ENCODE peak calls at places on chromosomes 12 and 14, in nine cellular contexts. V, N, X, G, E, F, H, Q and K are unnamed samples.

GRCh38 chr12:51910168-51910567 is 2.9 kb downstream of the ACVRL1 start:
- DNase-seq in X (no peak), Q (no peak), V (no peak), N (no peak), E (peak), F (peak), G (no peak), H (no peak), K (no peak)

GRCh38 chr12:63862187-63863107 is 17.9 kb downstream of the SRGAP1 start:
- DNase-seq in E (no peak), F (no peak), G (peak), V (no peak), Q (no peak), N (no peak), X (no peak), H (peak), K (no peak)

GRCh38 chr12:3972576-3972975 is 99.4 kb upstream of the PARP11 start:
- DNase-seq in N (no peak), G (no peak), F (no peak), H (no peak), V (no peak), Q (peak), E (no peak), X (no peak), K (no peak)

GRCh38 chr12:1838223-1838993 is 18.0 kb downstream of the LRTM2 start:
- DNase-seq in X (no peak), E (peak), Q (no peak), V (no peak), H (peak), F (peak), N (no peak), G (no peak), K (peak)

GRCh38 chr14:102317564-102318248 is 1.8 kb upstream of the ZNF839 start:
- DNase-seq in F (peak), X (peak), Q (no peak), H (no peak), N (no peak), G (no peak), V (no peak), E (no peak), K (peak)

GRCh38 chr12:105574056-105574715 is 243.7 kb downstream of the C12orf75 start:
- DNase-seq in H (peak), N (no peak), Q (no peak), G (no peak), V (no peak), X (no peak), F (no peak), E (no peak), K (no peak)

GRCh38 chr14:84493779-84494178 is 1036.2 kb upstream of the FLRT2 start:
- DNase-seq in N (no peak), H (peak), Q (no peak), F (no peak), V (no peak), E (no peak), G (no peak), X (no peak), K (no peak)

GRCh38 chr12:6465467-6466183 is 4.9 kb downstream of the VAMP1 start:
- DNase-seq in Q (peak), G (no peak), F (no peak), E (no peak), N (peak), X (peak), V (peak), H (peak), K (no peak)

GRCh38 chr14:34098045-34098984 is 147.4 kb upstream of the EGLN3 start:
- DNase-seq in G (no peak), H (peak), N (no peak), F (no peak), Q (peak), X (no peak), V (no peak), E (no peak), K (no peak)

GRCh38 chr12:29039013-29039412 is 110.1 kb upstream of the FAR2 start:
- DNase-seq in E (no peak), G (no peak), N (no peak), F (no peak), V (no peak), Q (no peak), H (peak), X (no peak), K (no peak)

GRCh38 chr12:111482464-111482863 is 76.7 kb downstream of the SH2B3 start:
- DNase-seq in E (no peak), H (no peak), F (no peak), X (no peak), G (no peak), V (no peak), Q (no peak), N (no peak), K (no peak)

GRCh38 chr12:39427360-39427808 is 15.5 kb downstream of the KIF21A start:
- DNase-seq in F (no peak), N (no peak), Q (no peak), X (no peak), E (no peak), V (no peak), H (peak), G (no peak), K (no peak)

GRCh38 chr12:132225214-132225613 is 81.0 kb downstream of the NOC4L start:
- DNase-seq in V (no peak), H (no peak), X (no peak), N (no peak), E (no peak), Q (no peak), F (no peak), G (no peak), K (no peak)

GRCh38 chr12:131831635-131832041 is 3.4 kb downstream of the MMP17 start:
- DNase-seq in H (peak), G (no peak), F (no peak), Q (no peak), E (no peak), V (no peak), X (peak), N (no peak), K (no peak)

GRCh38 chr14:74500417-74501134 is 7.0 kb downstream of the ISCA2 start:
- DNase-seq in Q (no peak), V (no peak), H (no peak), E (no peak), F (peak), G (no peak), X (no peak), N (no peak), K (no peak)

GRCh38 chr12:108543642-108544041 is 17.3 kb downstream of the SART3 start:
- DNase-seq in N (no peak), X (no peak), V (no peak), H (no peak), G (no peak), E (no peak), F (no peak), Q (no peak), K (no peak)

GRCh38 chr12:3243376-3244084 is 166.4 kb downstream of the TSPAN9 start:
- DNase-seq in N (no peak), E (no peak), G (no peak), Q (no peak), V (no peak), X (peak), H (no peak), F (no peak), K (no peak)

GRCh38 chr14:49306152-49306751 is 279.9 kb downstream of the RPS29 start:
- DNase-seq in E (no peak), Q (no peak), H (peak), X (no peak), N (no peak), V (no peak), G (no peak), F (no peak), K (no peak)

GRCh38 chr12:88562846-88563582 is 17.3 kb downstream of the KITLG start:
- DNase-seq in H (peak), G (no peak), Q (no peak), N (no peak), F (no peak), X (no peak), E (no peak), V (no peak), K (no peak)

GRCh38 chr14:52703225-52703624 is 3.8 kb upstream of the PSMC6 start:
- DNase-seq in H (peak), G (no peak), V (no peak), Q (no peak), X (no peak), F (no peak), E (no peak), N (no peak), K (no peak)

GRCh38 chr12:110661337-110661972 is 27.5 kb downstream of the HVCN1 start:
- DNase-seq in G (no peak), N (peak), V (no peak), F (no peak), H (no peak), X (no peak), E (peak), Q (no peak), K (no peak)

GRCh38 chr12:91441236-91441635 is 258.6 kb upstream of the DCN start:
- DNase-seq in E (no peak), V (no peak), F (no peak), Q (no peak), G (no peak), X (no peak), H (no peak), N (no peak), K (no peak)

GRCh38 chr12:19576421-19576925 is 137.2 kb downstream of the AEBP2 start:
- DNase-seq in F (no peak), N (no peak), E (no peak), G (no peak), H (no peak), Q (no peak), V (no peak), X (no peak), K (no peak)

GRCh38 chr12:130290114-130290513 is 47.6 kb upstream of the PIWIL1 start:
- DNase-seq in G (no peak), Q (no peak), H (no peak), F (no peak), E (no peak), N (no peak), V (no peak), X (no peak), K (no peak)

GRCh38 chr12:104928036-104928770 is 29.9 kb downstream of the SLC41A2 start:
- DNase-seq in H (no peak), G (no peak), E (no peak), X (no peak), F (no peak), Q (no peak), V (no peak), N (no peak), K (no peak)

GRCh38 chr12:124115976-124116690 is 143.1 kb downstream of the ZNF664 start:
- DNase-seq in V (no peak), N (no peak), Q (no peak), F (no peak), H (no peak), E (no peak), G (no peak), X (no peak), K (no peak)

GRCh38 chr12:120961604-120962486 is 16.5 kb upstream of the HNF1A start:
- DNase-seq in F (no peak), X (no peak), Q (no peak), V (no peak), G (peak), H (no peak), E (no peak), N (no peak), K (no peak)

GRCh38 chr14:103886304-103887169 is 39.2 kb upstream of the PPP1R13B start:
- DNase-seq in N (no peak), G (no peak), Q (no peak), H (no peak), F (no peak), E (no peak), V (no peak), X (no peak), K (no peak)

GRCh38 chr12:1595026-1595561 is 713 bp upstream of the FBXL14 start:
- DNase-seq in E (no peak), X (no peak), H (no peak), G (no peak), Q (no peak), V (no peak), N (no peak), F (no peak), K (peak)

GRCh38 chr12:92105110-92105509 is 40.5 kb downstream of the BTG1 start:
- DNase-seq in G (no peak), H (no peak), N (no peak), Q (no peak), E (no peak), V (no peak), X (no peak), F (no peak), K (no peak)

GRCh38 chr12:129351481-129351880 is 498.2 kb downstream of the GLT1D1 start:
- DNase-seq in E (no peak), G (no peak), N (no peak), X (no peak), F (no peak), H (peak), V (no peak), Q (no peak), K (no peak)

GRCh38 chr12:76074701-76075336 is 9.7 kb downstream of the NAP1L1 start:
- DNase-seq in E (no peak), X (no peak), G (no peak), N (no peak), V (no peak), F (no peak), Q (no peak), H (no peak), K (no peak)

GRCh38 chr12:108117163-108117849 is 11.8 kb upstream of the WSCD2 start:
- DNase-seq in H (no peak), Q (no peak), F (no peak), X (peak), E (no peak), G (no peak), V (no peak), N (no peak), K (no peak)

GRCh38 chr12:51531284-51531981 is 59.6 kb upstream of the SCN8A start:
- DNase-seq in N (no peak), X (no peak), E (no peak), F (no peak), H (no peak), G (no peak), Q (no peak), V (no peak), K (no peak)

GRCh38 chr12:131104464-131105350 is 151.0 kb downstream of the ADGRD1 start:
- DNase-seq in X (peak), E (peak), V (peak), N (peak), G (peak), Q (peak), F (peak), H (peak), K (peak)

GRCh38 chr12:111166779-111167540 is 201.9 kb downstream of the PHETA1 start:
- DNase-seq in Q (no peak), X (no peak), G (peak), V (no peak), N (no peak), F (no peak), E (no peak), H (no peak), K (no peak)

GRCh38 chr12:87163122-87163521 is 866.1 kb downstream of the C12orf50 start:
- DNase-seq in H (no peak), Q (no peak), F (no peak), N (no peak), X (no peak), G (no peak), V (no peak), E (no peak), K (no peak)

GRCh38 chr14:101115652-101116051 is 212.1 kb upstream of the RTL1 start:
- DNase-seq in G (no peak), X (no peak), V (no peak), E (no peak), N (no peak), H (no peak), Q (peak), F (no peak), K (no peak)

GRCh38 chr12:44550377-44550776 is 325.7 kb downstream of the NELL2 start:
- DNase-seq in E (no peak), N (no peak), V (no peak), H (no peak), F (no peak), Q (no peak), G (no peak), X (no peak), K (no peak)
- H3K27ac ChIP-seq in E (no peak), N (no peak), V (no peak), H (no peak), F (no peak), Q (no peak), G (no peak), X (no peak), K (no peak)

DNA sequence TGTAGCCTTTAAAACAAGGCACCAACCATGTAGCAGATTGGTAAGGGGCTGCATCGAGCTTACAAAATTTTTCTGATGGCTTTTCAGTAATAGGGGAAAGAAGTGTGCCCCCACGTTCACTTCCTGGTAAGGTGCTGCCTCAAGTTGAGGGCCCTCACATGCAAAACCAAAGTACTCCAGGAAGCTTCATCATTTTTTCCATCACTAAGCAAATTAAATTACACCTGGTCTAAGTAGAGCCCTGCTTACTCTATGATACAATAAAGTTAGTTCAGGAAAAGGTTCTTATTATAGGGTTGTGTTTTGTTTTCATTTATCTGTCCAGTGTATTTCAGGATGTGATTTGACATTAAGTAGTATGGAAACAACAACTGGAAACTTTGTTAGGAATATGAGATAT is 15.0 kb upstream of the AKAP5 start:
- DNase-seq in E (no peak), F (no peak), H (no peak), V (no peak), G (no peak), N (no peak), X (no peak), Q (no peak), K (no peak)
- H3K27ac ChIP-seq in E (no peak), F (no peak), H (no peak), V (no peak), G (no peak), N (no peak), X (no peak), Q (no peak), K (no peak)

GRCh38 chr14:99966436-99966835 is 98.8 kb upstream of the EVL start:
- DNase-seq in H (no peak), G (no peak), V (no peak), Q (no peak), F (peak), E (no peak), X (no peak), N (no peak), K (no peak)

GRCh38 chr14:99966030-99966429 is 99.2 kb upstream of the EVL start:
- DNase-seq in V (no peak), G (no peak), H (no peak), E (no peak), X (no peak), N (no peak), F (no peak), Q (no peak), K (no peak)

GRCh38 chr14:99964979-99965378 is 100.2 kb upstream of the EVL start:
- DNase-seq in V (no peak), Q (no peak), H (no peak), N (no peak), G (peak), E (no peak), F (no peak), X (no peak), K (no peak)

GRCh38 chr14:99968156-99968920 is 96.9 kb upstream of the EVL start:
- DNase-seq in E (no peak), G (no peak), F (no peak), N (no peak), Q (no peak), X (no peak), V (no peak), H (peak), K (no peak)

GRCh38 chr14:99966912-99967311 is 98.3 kb upstream of the EVL start:
- DNase-seq in X (no peak), G (no peak), V (no peak), Q (no peak), N (no peak), F (peak), H (no peak), E (no peak), K (no peak)
- H3K27ac ChIP-seq in X (no peak), G (peak), V (no peak), Q (no peak), N (no peak), F (no peak), H (no peak), E (no peak), K (no peak)

GRCh38 chr14:23392613-23393012 is 15.5 kb downstream of the MYH6 start:
- DNase-seq in N (no peak), V (no peak), E (no peak), Q (no peak), F (no peak), H (no peak), X (no peak), G (no peak), K (no peak)
- H3K27ac ChIP-seq in N (no peak), V (no peak), E (no peak), Q (no peak), F (no peak), H (no peak), X (no peak), G (no peak), K (no peak)

DNA sequence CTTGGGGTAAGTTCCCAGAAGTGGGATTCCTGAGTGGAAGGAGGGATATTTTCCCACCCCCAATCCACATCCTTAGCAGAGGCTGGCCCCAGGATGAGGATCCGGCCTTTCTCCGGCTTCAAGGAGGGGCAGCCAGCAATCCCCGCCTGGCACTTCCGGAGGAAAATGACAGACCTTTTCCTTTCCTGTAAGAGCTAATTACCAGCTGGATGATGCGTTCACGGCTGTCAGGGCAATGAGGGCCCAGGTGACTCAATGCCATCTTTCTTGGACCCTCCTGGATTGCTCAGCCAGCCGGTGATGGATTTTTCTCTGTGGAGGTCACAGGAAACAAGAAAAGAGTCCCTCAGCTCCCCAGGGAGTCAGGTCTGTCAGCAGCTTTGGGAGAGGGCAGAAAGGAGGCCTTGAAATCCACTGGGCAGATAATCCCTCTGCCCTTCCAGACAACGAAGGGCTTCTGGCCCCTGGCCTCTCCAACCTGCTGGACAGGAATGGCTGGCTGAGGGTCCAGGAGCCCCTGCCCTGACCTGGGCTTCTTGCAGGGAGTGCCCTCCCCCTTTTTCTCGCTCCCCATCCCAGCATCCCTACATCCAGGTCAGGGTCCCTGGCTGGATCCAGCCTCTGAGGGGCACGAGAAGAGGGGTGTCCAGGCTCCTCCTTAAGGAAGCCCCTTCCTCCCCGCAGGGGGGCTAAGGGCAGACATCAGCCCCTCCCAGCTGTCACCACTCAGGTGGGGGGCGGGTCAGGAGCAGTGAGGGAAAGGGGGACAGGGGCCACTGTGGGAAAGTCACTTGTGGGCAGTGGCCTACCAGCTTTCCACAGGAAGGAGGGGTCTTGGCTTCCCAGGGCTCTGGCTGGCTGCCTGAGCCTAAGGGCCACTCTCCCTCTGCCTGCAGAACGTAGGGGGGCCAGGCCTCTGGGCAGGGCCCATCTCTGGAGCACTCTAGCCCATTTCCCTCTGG is 16.1 kb upstream of the CCDC85C start:
- DNase-seq in F (peak), G (no peak), H (peak), X (peak), E (no peak), V (no peak), Q (no peak), N (no peak), K (no peak)
- H3K27ac ChIP-seq in F (no peak), G (no peak), H (no peak), X (peak), E (peak), V (no peak), Q (no peak), N (no peak), K (no peak)

GRCh38 chr12:106584104-106585064 is 1.6 kb downstream of the RFX4 start:
- DNase-seq in E (no peak), X (no peak), N (no peak), Q (peak), V (no peak), F (no peak), H (no peak), G (no peak), K (no peak)
- H3K27ac ChIP-seq in E (no peak), X (no peak), N (no peak), Q (no peak), V (no peak), F (no peak), H (no peak), G (no peak), K (peak)

GRCh38 chr12:117342247-117342646 is 19.2 kb downstream of the NOS1 start:
- DNase-seq in G (no peak), V (no peak), X (no peak), H (no peak), Q (no peak), E (no peak), N (no peak), F (no peak), K (no peak)

GRCh38 chr12:117342682-117343081 is 18.7 kb downstream of the NOS1 start:
- DNase-seq in F (no peak), N (no peak), Q (no peak), E (no peak), G (no peak), X (no peak), V (no peak), H (no peak), K (no peak)

GRCh38 chr12:117343296-117343695 is 18.1 kb downstream of the NOS1 start:
- DNase-seq in E (no peak), G (no peak), N (no peak), F (no peak), H (no peak), X (no peak), Q (no peak), V (no peak), K (no peak)

GRCh38 chr12:117343849-117344248 is 17.6 kb downstream of the NOS1 start:
- DNase-seq in H (no peak), G (no peak), E (no peak), X (no peak), V (no peak), Q (no peak), N (no peak), F (no peak), K (no peak)

GRCh38 chr12:117344716-117345115 is 16.7 kb downstream of the NOS1 start:
- DNase-seq in G (no peak), X (no peak), Q (no peak), F (no peak), N (no peak), E (no peak), H (no peak), V (no peak), K (no peak)
- H3K27ac ChIP-seq in G (no peak), X (no peak), Q (no peak), F (no peak), N (no peak), E (no peak), H (no peak), V (no peak), K (no peak)